ENCODE peak calls at places on chromosomes 5 and 9, in five cellular contexts. M is heart right ventricle, T is RWPE1, W is foreskin fibroblast, F is progenitor cell of endocrine pancreas. U is an unnamed sample.
A peak's percentile ranks its signal among the peaks of the same experiment; 100 is the strongest.

GRCh38 chr9:89426389-89426961 is 71.4 kb downstream of the SEMA4D start:
- DNase-seq in W (no peak), F (no peak), T (no peak), M (no peak), U (no peak)

GRCh38 chr9:99660191-99660636 is 161.5 kb upstream of the NR4A3 start:
- DNase-seq in W (no peak), M (no peak), F (no peak), T (no peak), U (no peak)

GRCh38 chr5:125222597-125223240 is 476.3 kb upstream of the ZNF608 start:
- DNase-seq in F (no peak), M (no peak), W (no peak), T (no peak), U (no peak)

GRCh38 chr9:79682076-79682736 is 110.4 kb downstream of the TLE4 start:
- DNase-seq in M (no peak), W (no peak), T (no peak), F (no peak), U (no peak)

GRCh38 chr9:4238522-4238921 is 61.3 kb downstream of the GLIS3 start:
- DNase-seq in W (peak; percentile 83), F (no peak), T (no peak), M (no peak), U (peak; percentile 59)

GRCh38 chr9:16585571-16585970 is 284.9 kb downstream of the BNC2 start:
- DNase-seq in F (no peak), M (no peak), W (no peak), T (no peak), U (no peak)

GRCh38 chr5:31987985-31988710 is 186.0 kb downstream of the GOLPH3 start:
- DNase-seq in W (peak; percentile 98), F (no peak), T (peak; percentile 92), M (no peak), U (peak; percentile 80)

GRCh38 chr9:122941560-122942234 is 877 bp downstream of the RABGAP1 start:
- DNase-seq in F (no peak), W (peak; percentile 67), M (no peak), T (peak; percentile 50), U (no peak)

GRCh38 chr9:69476016-69476415 is 151.0 kb downstream of the ENTREP1 start:
- DNase-seq in M (no peak), F (no peak), T (no peak), W (peak; percentile 20), U (no peak)

GRCh38 chr5:40551706-40552557 is 127.8 kb upstream of the PTGER4 start:
- DNase-seq in F (no peak), T (peak; percentile 92), M (no peak), W (peak; percentile 96), U (peak; percentile 75)

GRCh38 chr5:149708981-149709594 is 21.0 kb upstream of the PPARGC1B start:
- DNase-seq in T (no peak), W (no peak), M (no peak), F (no peak), U (no peak)

GRCh38 chr9:119282476-119283117 is 86.6 kb downstream of the BRINP1 start:
- DNase-seq in T (no peak), W (no peak), F (no peak), M (no peak), U (no peak)

GRCh38 chr5:94217216-94217615 is 401.2 kb downstream of the KIAA0825 start:
- DNase-seq in M (no peak), T (no peak), F (no peak), W (peak; percentile 12), U (no peak)

GRCh38 chr5:93875693-93876092 is 134.3 kb upstream of the POU5F2 start:
- DNase-seq in M (no peak), T (no peak), W (no peak), F (no peak), U (no peak)

GRCh38 chr9:87113892-87114291 is 166.6 kb upstream of the GAS1 start:
- DNase-seq in W (peak; percentile 61), T (no peak), F (no peak), M (no peak), U (no peak)

GRCh38 chr9:95004452-95005275 is 278.2 kb downstream of the AOPEP start:
- DNase-seq in T (peak; percentile 67), M (peak; percentile 67), F (peak; percentile 51), W (peak; percentile 66), U (no peak)

GRCh38 chr9:89635007-89635742 is 30.4 kb downstream of the GADD45G start:
- DNase-seq in M (no peak), F (no peak), W (peak; percentile 6), T (peak; percentile 89), U (no peak)

GRCh38 chr9:131500377-131500776 is 2.3 kb upstream of the POMT1 start:
- DNase-seq in F (no peak), M (no peak), W (no peak), T (peak; percentile 21), U (no peak)

DNA sequence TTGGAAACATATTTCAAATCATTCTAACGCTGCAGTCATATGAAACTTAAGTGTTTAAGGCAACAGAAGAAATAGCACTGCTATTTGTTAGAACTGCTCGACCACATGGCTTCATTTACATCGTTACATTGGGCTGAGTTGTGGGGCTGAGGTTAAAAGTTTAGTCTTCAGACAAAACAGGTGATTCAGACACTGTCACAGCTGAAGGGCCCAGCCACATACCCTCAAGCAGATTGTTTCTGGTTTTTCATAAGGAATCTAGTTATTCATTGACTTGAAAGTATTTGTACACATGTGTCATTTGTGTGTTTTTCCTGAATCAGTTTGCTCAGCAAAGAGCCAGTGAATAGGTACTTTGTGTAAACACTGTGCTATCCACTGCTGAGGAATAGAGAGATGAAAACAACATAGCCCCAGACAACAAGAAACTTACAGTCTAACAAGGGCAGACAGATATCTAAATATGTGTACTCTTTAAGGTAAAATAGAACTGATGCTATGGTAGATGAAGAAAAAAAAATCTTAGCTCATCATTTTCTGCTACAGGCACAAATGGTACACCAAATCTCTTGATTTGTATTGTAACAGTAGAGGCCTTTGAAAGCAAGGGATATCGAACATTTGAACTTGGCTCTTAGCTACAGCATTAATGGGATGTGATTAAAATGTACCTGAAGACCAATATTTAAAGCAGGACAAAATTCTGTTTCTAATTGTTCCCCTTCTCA is 357.6 kb upstream of the RPS23 start:
- DNase-seq in T (peak; percentile 35), F (no peak), W (peak; percentile 91), M (no peak), U (peak; percentile 38)
- TF ChIP-seq CTCF in T (no peak), F (no peak), W (no peak), M (no peak), U (no peak)

GRCh38 chr9:127633216-127633615 is 21.1 kb downstream of the STXBP1 start:
- DNase-seq in W (no peak), M (no peak), T (no peak), F (no peak), U (no peak)

GRCh38 chr9:127634021-127634420 is 21.9 kb downstream of the STXBP1 start:
- DNase-seq in M (no peak), W (no peak), T (no peak), F (no peak), U (no peak)

GRCh38 chr9:127637322-127637847 is 25.3 kb downstream of the STXBP1 start:
- DNase-seq in F (no peak), M (no peak), W (peak; percentile 85), T (peak; percentile 70), U (peak; percentile 33)

GRCh38 chr9:127635198-127635735 is 23.2 kb downstream of the STXBP1 start:
- DNase-seq in M (no peak), F (no peak), T (no peak), W (peak; percentile 28), U (no peak)

DNA sequence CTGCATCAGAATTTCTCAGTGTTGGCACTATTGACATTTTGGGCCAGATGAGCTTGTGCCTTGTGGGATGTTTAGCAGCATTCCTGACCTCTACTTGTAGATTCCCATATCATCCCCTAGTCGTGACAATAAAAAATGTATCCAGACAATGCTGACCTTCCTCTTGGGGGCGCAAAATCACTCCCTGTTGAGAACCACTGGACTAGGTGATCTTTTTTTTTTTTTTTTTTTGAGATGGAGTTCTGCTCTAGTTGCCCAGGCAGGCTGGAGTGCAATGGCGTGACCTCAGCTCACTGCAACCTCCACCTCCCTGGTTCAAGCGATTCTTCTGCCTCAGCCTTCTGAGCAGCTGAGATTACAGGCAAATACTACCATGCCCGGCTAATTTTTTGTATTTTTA is 22.6 kb downstream of the STXBP1 start:
- DNase-seq in F (no peak), T (no peak), W (peak; percentile 34), M (no peak), U (no peak)
- TF ChIP-seq CTCF in F (no peak), T (no peak), W (no peak), M (no peak), U (no peak)

GRCh38 chr5:113804264-113804663 is 290.8 kb downstream of the YTHDC2 start:
- DNase-seq in T (peak; percentile 28), W (peak; percentile 7), F (no peak), M (no peak), U (no peak)
- TF ChIP-seq CTCF in T (no peak), W (no peak), F (no peak), M (no peak), U (no peak)

DNA sequence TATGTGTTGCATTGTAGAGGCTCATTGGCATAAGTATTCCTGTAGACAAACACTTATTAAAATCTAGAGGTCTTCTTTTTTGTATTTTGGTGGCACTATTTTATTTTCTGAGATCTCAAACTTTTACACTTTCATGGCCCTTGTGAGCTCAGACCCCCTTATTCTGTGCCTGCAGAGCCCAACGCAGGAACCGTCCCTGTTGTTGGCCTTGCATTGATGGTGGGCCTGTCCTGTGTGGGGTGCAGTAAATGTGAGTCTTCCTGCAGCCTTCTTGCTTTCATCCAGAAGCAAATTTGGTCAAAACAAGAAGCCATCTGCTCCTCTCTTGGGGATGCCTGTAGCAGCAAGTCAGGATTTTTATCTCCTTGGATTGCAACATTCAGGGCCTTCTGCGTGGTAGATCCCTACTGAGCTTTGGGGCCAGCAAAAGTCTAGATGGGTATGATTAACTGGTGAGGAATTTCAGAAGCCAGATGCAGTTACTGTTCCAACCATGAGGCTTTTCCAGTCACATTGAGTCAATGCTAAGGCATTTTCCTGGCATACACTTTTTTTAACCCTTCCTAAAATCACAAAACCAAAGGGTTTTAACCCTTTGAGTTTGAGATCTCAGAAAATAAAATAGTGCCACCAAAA is 31.7 kb downstream of the BASP1 start:
- DNase-seq in W (peak; percentile 97), F (no peak), T (peak; percentile 97), M (no peak), U (peak; percentile 96)
- TF ChIP-seq CTCF in W (no peak), F (no peak), T (no peak), M (no peak), U (no peak)

GRCh38 chr5:30959238-30959637 is 234.2 kb upstream of the CDH6 start:
- DNase-seq in T (no peak), M (no peak), F (no peak), W (no peak), U (no peak)

GRCh38 chr5:30957591-30957990 is 235.9 kb upstream of the CDH6 start:
- DNase-seq in W (no peak), F (no peak), M (no peak), T (no peak), U (no peak)

GRCh38 chr5:30960041-30960440 is 233.4 kb upstream of the CDH6 start:
- DNase-seq in T (no peak), F (no peak), M (no peak), W (no peak), U (no peak)

DNA sequence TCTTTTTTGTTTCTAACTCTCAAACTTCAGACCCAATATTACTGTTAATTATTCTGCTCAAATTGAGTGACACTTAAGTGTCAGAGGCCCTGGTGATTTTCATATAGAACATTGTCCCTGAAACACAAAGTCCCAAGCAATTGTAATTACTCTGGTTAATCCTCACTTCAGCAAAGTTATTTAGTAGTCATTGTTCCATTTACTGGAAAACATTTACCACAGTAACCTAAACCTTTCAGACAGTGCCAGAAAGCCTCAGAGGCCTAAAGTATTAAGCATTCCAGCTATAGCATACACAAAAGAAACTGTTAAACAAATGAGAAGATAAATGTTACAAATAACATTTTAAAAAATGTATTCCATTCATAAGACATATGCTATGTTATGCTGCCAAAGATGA is 237.2 kb upstream of the CDH6 start:
- DNase-seq in M (no peak), W (no peak), T (no peak), F (no peak), U (no peak)
- TF ChIP-seq CTCF in M (no peak), W (no peak), T (no peak), F (no peak), U (no peak)

U was measured in HFF-Myc.